ENCODE peak calls at places on chromosomes 12 and 14, in ten cellular contexts. J, T, M, L, R, W, F, I, U and Z are unnamed samples. For H3K9me3 and H3K27me3, the result is how much of the 10 kb centered on the place peaks cover.

GRCh38 chr12:11785722-11786121 is 136.2 kb downstream of the ETV6 start:
- DNase-seq in J (no peak), T (no peak), M (no peak), L (no peak), R (no peak), W (no peak), F (no peak), I (peak), U (no peak), Z (no peak)

GRCh38 chr12:1204581-1205121 is 213.6 kb downstream of the ERC1 start:
- DNase-seq in J (no peak), T (no peak), M (no peak), L (no peak), R (no peak), W (no peak), F (no peak), I (peak), U (no peak), Z (no peak)

GRCh38 chr14:77570706-77571293 is 45.6 kb downstream of the SPTLC2 start:
- DNase-seq in J (no peak), T (no peak), M (no peak), L (no peak), R (no peak), W (no peak), F (no peak), I (peak), U (no peak), Z (no peak)

GRCh38 chr14:33347816-33348215 is 409.1 kb downstream of the NPAS3 start:
- DNase-seq in J (no peak), T (no peak), M (no peak), L (no peak), R (no peak), W (no peak), F (no peak), I (peak), U (no peak), Z (no peak)

GRCh38 chr12:95648990-95649791 is 97.9 kb upstream of the USP44 start:
- DNase-seq in J (no peak), T (no peak), M (no peak), L (peak), R (no peak), W (no peak), F (peak), I (peak), U (no peak), Z (peak)

GRCh38 chr12:75891072-75891471 is 140.5 kb downstream of the PHLDA1 start:
- DNase-seq in J (no peak), T (no peak), M (no peak), L (no peak), R (no peak), W (no peak), F (no peak), I (no peak), U (no peak), Z (no peak)

GRCh38 chr14:104207142-104207845 is 68.9 kb downstream of the KIF26A start:
- DNase-seq in J (no peak), T (no peak), M (no peak), L (no peak), R (no peak), W (peak), F (no peak), I (no peak), U (no peak), Z (no peak)

GRCh38 chr14:52189330-52189729 is 78.2 kb upstream of the PTGDR start:
- DNase-seq in J (no peak), T (no peak), M (no peak), L (no peak), R (no peak), W (no peak), F (no peak), I (no peak), U (no peak), Z (no peak)

GRCh38 chr12:131364903-131365820 is 345.7 kb upstream of the SFSWAP start:
- DNase-seq in J (no peak), T (no peak), M (no peak), L (no peak), R (no peak), W (no peak), F (no peak), I (no peak), U (no peak), Z (no peak)

GRCh38 chr12:19014243-19014642 is 115.3 kb upstream of the PLEKHA5 start:
- DNase-seq in J (no peak), T (no peak), M (peak), L (no peak), R (no peak), W (no peak), F (no peak), I (no peak), U (no peak), Z (no peak)

GRCh38 chr12:42862055-42862454 is 272.5 kb upstream of the PRICKLE1 start:
- DNase-seq in J (no peak), T (no peak), M (no peak), L (no peak), R (no peak), W (no peak), F (no peak), I (peak), U (no peak), Z (no peak)

GRCh38 chr12:54948171-54948570 is 36.4 kb downstream of the TESPA1 start:
- DNase-seq in J (no peak), T (no peak), M (no peak), L (no peak), R (no peak), W (no peak), F (no peak), I (no peak), U (no peak), Z (no peak)
- H3K9me3 ChIP-seq in J (under half), T (under half), M (under half), L (under half), R (under half), W (under half), F (under half), I (under half), U (under half), Z (under half)

GRCh38 chr12:57090456-57090855 is 1.5 kb downstream of the NAB2 start:
- DNase-seq in J (no peak), T (peak), M (no peak), L (no peak), R (no peak), W (no peak), F (no peak), I (no peak), U (no peak), Z (no peak)

GRCh38 chr12:57092529-57092862 is 3.6 kb downstream of the NAB2 start:
- DNase-seq in J (no peak), T (no peak), M (no peak), L (no peak), R (no peak), W (no peak), F (no peak), I (no peak), U (no peak), Z (no peak)

GRCh38 chr12:57089259-57090245 is 638 bp downstream of the NAB2 start:
- DNase-seq in J (peak), T (peak), M (no peak), L (no peak), R (peak), W (peak), F (peak), I (peak), U (peak), Z (no peak)

GRCh38 chr12:57091633-57092528 is 3.0 kb downstream of the NAB2 start:
- DNase-seq in J (no peak), T (peak), M (no peak), L (no peak), R (no peak), W (no peak), F (no peak), I (no peak), U (no peak), Z (no peak)

DNA sequence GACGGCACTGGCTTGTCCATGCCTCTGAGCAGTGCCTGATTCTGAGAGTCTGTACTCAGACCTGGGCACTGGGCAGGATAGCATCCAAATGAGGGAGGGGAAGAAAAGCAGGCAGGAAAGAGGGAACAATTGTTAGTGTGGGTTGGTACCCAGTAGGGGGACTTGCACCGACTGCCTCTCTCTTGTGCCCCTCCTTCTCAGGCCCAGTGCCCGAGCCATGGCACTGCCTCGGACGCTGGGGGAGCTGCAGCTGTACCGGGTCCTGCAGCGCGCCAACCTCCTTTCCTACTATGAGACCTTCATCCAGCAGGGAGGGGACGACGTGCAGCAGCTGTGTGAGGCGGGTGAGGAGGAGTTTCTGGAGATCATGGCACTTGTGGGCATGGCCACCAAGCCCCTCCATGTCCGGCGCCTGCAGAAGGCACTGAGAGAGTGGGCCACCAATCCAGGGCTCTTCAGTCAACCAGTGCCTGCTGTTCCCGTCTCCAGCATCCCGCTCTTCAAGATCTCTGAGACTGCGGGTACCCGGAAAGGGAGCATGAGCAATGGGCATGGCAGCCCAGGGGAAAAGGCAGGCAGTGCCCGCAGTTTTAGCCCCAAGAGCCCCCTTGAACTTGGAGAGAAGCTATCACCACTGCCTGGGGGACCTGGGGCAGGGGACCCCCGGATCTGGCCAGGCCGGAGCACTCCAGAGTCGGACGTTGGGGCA is 2.2 kb downstream of the NAB2 start:
- DNase-seq in J (no peak), T (peak), M (no peak), L (no peak), R (no peak), W (no peak), F (no peak), I (peak), U (no peak), Z (no peak)
- TF ChIP-seq CTCF in J (no peak), T (no peak), M (peak), L (no peak), R (no peak), W (no peak), F (no peak), I (peak), U (peak), Z (no peak)

GRCh38 chr12:48015954-48016353 is 11.7 kb upstream of the COL2A1 start:
- DNase-seq in J (no peak), T (no peak), M (no peak), L (no peak), R (no peak), W (no peak), F (no peak), I (no peak), U (no peak), Z (no peak)
- H3K27me3 ChIP-seq in J (under half), T (under half), M (under half), L (under half), R (under half), W (under half), F (under half), I (under half), U (under half), Z (under half)

DNA sequence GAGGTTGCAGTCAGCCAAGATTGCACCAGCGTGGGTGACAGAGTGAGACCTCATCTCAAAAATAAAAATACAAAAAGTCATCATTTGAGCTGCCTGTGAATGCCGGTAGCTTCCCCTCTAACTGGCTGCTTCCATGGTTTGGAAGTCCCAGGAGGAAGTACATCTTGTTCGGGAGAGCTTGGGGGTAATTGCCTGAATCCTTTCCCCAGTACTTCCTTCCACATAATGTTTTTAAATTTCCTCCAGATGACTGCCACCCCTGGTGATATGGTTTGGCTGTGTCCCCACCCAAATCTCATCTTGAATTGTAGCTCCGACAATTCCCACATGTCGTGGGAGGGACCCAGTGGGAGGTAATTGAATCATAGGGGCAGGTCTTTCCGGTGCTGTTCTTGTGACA is 87.3 kb downstream of the SPRING1 start:
- DNase-seq in J (no peak), T (no peak), M (no peak), L (no peak), R (no peak), W (no peak), F (no peak), I (no peak), U (no peak), Z (no peak)
- H3K9me3 ChIP-seq in J (under half), T (under half), M (under half), L (under half), R (under half), W (under half), F (under half), I (under half), U (under half), Z (under half)